ENCODE peak calls at places on chromosomes 16 and 17, in six cellular contexts. D is natural killer cell, A is HCT116, H is tibial artery, R is astrocyte of the spinal cord, C is mesothelial cell of epicardium. G is an unnamed sample.
A peak's percentile ranks its signal among the peaks of the same experiment; 100 is the strongest.

GRCh38 chr17:58513913-58514794 is at the start of gene MTMR4:
- DNase-seq in D (peak; percentile 60), A (peak; percentile 54), H (peak; percentile 87), R (peak; percentile 66), C (peak; percentile 83), G (peak; percentile 50)

GRCh38 chr16:11674818-11675560 is 6.7 kb downstream of the SNN start:
- DNase-seq in D (no peak), A (peak; percentile 15), H (no peak), R (no peak), C (no peak), G (no peak)

GRCh38 chr16:73028263-73028662 is 19.7 kb downstream of the ZFHX3 start:
- DNase-seq in D (no peak), A (no peak), H (no peak), R (no peak), C (no peak), G (no peak)

GRCh38 chr17:30589431-30589830 is 112.2 kb downstream of the GOSR1 start:
- DNase-seq in D (no peak), A (no peak), H (no peak), R (no peak), C (no peak), G (no peak)

GRCh38 chr17:77838748-77839147 is 119.8 kb upstream of the TNRC6C start:
- DNase-seq in D (no peak), A (no peak), H (no peak), R (no peak), C (no peak), G (no peak)

GRCh38 chr16:52095466-52095865 is 451.5 kb downstream of the TOX3 start:
- DNase-seq in D (no peak), A (no peak), H (no peak), R (no peak), C (no peak), G (no peak)

GRCh38 chr16:82700541-82701240 is 73.9 kb downstream of the CDH13 start:
- DNase-seq in D (no peak), A (no peak), H (no peak), R (peak; percentile 33), C (no peak), G (no peak)

GRCh38 chr17:58289869-58290268 is 9.1 kb upstream of the MPO start:
- DNase-seq in D (no peak), A (no peak), H (no peak), R (no peak), C (peak; percentile 37), G (no peak)

GRCh38 chr17:49815761-49816281 is 27.3 kb downstream of the KAT7 start:
- DNase-seq in D (no peak), A (no peak), H (no peak), R (no peak), C (no peak), G (no peak)

GRCh38 chr17:46000292-46000691 is 1.2 kb downstream of the STH start:
- DNase-seq in D (no peak), A (no peak), H (no peak), R (no peak), C (no peak), G (no peak)

GRCh38 chr17:77944390-77945222 is 13.9 kb upstream of the TNRC6C start:
- DNase-seq in D (no peak), A (no peak), H (no peak), R (no peak), C (no peak), G (no peak)

GRCh38 chr16:47986031-47986430 is 169.8 kb downstream of the ABCC12 start:
- DNase-seq in D (no peak), A (no peak), H (no peak), R (no peak), C (no peak), G (no peak)

GRCh38 chr16:80988756-80989155 is 17.9 kb downstream of the CMC2 start:
- DNase-seq in D (no peak), A (no peak), H (no peak), R (no peak), C (no peak), G (no peak)
- TF ChIP-seq CTCF in D (no peak), A (no peak), H (no peak), R (no peak), C (no peak), G (no peak)

DNA sequence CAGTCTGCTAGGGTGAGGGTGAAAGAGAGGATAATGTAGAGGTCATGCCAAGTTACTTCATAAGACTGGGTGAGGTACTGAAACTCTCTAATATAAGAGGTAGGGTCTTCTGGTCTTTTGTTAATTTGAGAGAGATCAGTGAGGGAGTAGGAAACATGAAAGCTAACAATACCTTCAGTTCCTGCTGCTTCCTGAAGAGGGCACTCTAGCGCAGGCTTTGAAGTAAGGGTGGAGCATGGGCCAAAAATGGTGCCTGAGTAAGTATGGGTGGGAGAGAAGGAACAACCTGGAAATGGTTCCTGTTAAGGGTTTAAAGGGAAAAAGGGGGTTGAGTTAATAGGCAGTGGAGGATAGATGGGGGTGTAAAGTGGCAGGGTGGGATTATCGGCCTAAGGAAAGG is 2449.5 kb downstream of the TP53TG3F start:
- DNase-seq in D (no peak), A (peak; percentile 32), H (no peak), R (no peak), C (no peak), G (no peak)
- TF ChIP-seq CTCF in D (no peak), A (peak; percentile 88), H (no peak), R (no peak), C (no peak), G (no peak)

DNA sequence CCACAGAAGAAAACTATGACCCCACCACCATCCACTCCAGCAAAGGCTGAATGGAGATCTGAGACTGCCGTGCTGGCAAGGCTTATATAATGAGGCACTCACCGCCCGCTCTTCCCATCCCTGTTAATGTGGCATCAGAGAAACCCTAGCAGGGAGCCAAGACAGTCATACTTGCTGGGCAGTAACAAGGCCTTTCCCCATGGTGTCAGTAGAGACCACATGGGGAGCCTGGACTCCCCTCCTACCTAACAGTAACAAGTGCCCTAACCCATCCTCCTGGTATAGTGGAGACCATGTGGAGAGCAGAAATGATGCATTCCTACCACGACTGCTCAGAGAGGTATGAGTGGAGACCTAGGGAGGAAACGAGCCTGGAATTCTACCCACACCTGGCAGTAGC is 235.2 kb downstream of the C16orf78 start:
- DNase-seq in D (no peak), A (peak; percentile 24), H (no peak), R (peak; percentile 81), C (peak; percentile 26), G (no peak)
- TF ChIP-seq CTCF in D (no peak), A (peak; percentile 48), H (peak; percentile 54), R (peak; percentile 87), C (no peak), G (no peak)

DNA sequence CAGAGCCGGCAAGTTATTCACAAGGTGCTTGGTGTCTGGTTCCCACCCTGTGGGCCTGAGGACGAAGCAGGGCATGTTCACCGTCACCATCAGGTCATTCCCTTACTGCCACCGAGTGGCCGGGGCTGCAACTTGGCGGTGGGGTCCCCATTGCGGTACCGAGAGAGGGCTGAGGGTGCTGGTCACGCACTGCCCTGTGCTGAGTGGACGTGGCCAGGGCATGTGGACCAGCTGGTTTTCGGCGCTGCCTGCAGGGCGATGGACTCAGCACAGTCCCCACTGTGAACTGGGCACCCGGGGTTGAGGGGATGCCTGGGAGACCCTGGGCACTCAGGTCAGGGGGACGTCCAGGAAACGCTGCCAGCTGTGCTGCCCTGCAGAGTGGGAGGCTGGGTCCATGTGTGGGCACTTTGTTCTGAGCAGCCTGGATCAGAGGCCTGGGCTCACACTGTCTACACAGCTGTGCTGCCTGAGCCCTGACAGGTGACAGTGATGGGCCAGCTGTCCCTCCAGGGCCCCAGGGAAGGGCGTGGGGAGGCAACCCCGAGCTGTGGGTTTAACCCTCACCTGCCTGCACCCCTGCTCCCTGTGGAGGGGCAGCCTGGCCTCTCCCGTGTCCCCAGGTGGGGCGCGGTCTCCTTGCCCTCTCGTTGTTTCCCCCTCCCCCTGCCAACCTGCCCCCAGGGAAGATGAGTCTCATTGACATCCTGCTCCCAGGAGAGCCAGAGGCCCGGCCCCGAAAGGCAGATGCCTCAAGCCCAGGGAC is 39.3 kb upstream of the GNG13 start:
- DNase-seq in D (no peak), A (no peak), H (no peak), R (no peak), C (no peak), G (no peak)
- TF ChIP-seq CTCF in D (no peak), A (no peak), H (no peak), R (no peak), C (no peak), G (no peak)

DNA sequence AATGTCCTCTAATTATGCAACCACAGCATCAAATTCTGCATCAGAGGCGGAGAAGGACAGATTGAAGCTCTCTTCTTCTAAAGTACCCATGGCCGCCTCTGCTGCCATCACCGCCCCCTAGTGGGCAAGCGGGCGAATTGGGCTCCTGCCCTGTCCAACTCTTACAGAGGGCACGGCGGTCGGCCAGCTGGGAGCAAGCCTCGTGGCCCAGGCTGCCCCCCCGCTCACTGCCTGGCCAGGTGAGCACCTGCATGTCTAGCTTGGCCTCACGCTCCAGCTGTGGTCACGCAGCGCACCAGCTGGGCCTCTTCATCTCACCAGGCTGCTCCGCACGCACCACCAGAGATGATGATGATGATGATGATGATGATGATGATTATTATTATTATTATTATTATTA is 146.1 kb upstream of the TOM1L1 start:
- DNase-seq in D (no peak), A (peak; percentile 6), H (no peak), R (no peak), C (no peak), G (no peak)
- TF ChIP-seq CTCF in D (no peak), A (peak; percentile 77), H (no peak), R (no peak), C (peak; percentile 33), G (no peak)

GRCh38 chr16:83907926-83908325 is 9.0 kb downstream of the MLYCD start:
- DNase-seq in D (no peak), A (no peak), H (no peak), R (no peak), C (no peak), G (no peak)

GRCh38 chr16:83911290-83911689 is 12.4 kb downstream of the MLYCD start:
- DNase-seq in D (no peak), A (no peak), H (no peak), R (no peak), C (no peak), G (no peak)

GRCh38 chr16:83907111-83907510 is 8.2 kb downstream of the MLYCD start:
- DNase-seq in D (no peak), A (no peak), H (no peak), R (no peak), C (no peak), G (no peak)

GRCh38 chr16:83906690-83907089 is 7.8 kb downstream of the MLYCD start:
- DNase-seq in D (no peak), A (no peak), H (no peak), R (no peak), C (no peak), G (no peak)

GRCh38 chr16:83908798-83909197 is 9.9 kb downstream of the MLYCD start:
- DNase-seq in D (no peak), A (no peak), H (no peak), R (no peak), C (no peak), G (no peak)
- TF ChIP-seq CTCF in D (no peak), A (no peak), H (no peak), R (no peak), C (no peak), G (no peak)

G was measured in omental fat pad.